ENCODE peak calls at places on chromosomes 11 and 22, in seven cellular contexts. F, H, K, N, M, V and T are unnamed samples.

GRCh38 chr22:16965560-16965959 is 42.5 kb downstream of the GAB4 start:
- DNase-seq in F (no peak), V (no peak), K (no peak), N (no peak), H (no peak), M (no peak), T (no peak)

GRCh38 chr11:107689317-107690202 is 22.3 kb downstream of the SLN start:
- DNase-seq in M (peak; percentile 49), V (peak; percentile 6), K (peak; percentile 68), F (peak; percentile 52), N (no peak), H (peak; percentile 65), T (peak; percentile 70)

GRCh38 chr11:79018371-79018849 is 422.4 kb downstream of the TENM4 start:
- DNase-seq in V (no peak), M (no peak), K (no peak), F (peak; percentile 82), N (no peak), H (no peak), T (no peak)

GRCh38 chr11:84671325-84672019 is 955.7 kb downstream of the DLG2 start:
- DNase-seq in N (no peak), V (no peak), M (no peak), K (no peak), F (no peak), H (no peak), T (no peak)

GRCh38 chr11:126647735-126648134 is 292.2 kb downstream of the ST3GAL4 start:
- DNase-seq in F (peak; percentile 45), V (peak; percentile 54), N (no peak), M (no peak), K (no peak), H (no peak), T (no peak)

GRCh38 chr11:57527056-57527631 is 3.4 kb downstream of the TIMM10 start:
- DNase-seq in H (no peak), N (no peak), V (peak; percentile 54), M (peak; percentile 68), F (peak; percentile 52), K (peak; percentile 83), T (peak; percentile 46)

GRCh38 chr22:30253205-30253852 is 6.8 kb upstream of the LIF start:
- DNase-seq in F (no peak), N (no peak), V (no peak), K (no peak), H (no peak), M (no peak), T (peak; percentile 58)

GRCh38 chr11:117919326-117920275 is 9.6 kb downstream of the TMPRSS13 start:
- DNase-seq in M (no peak), V (no peak), F (no peak), H (no peak), N (no peak), K (no peak), T (no peak)

GRCh38 chr11:1307163-1307870 is 2.1 kb downstream of the TOLLIP start:
- DNase-seq in H (no peak), V (no peak), F (no peak), M (no peak), N (no peak), K (no peak), T (no peak)

GRCh38 chr11:117039897-117040296 is 58.3 kb downstream of the SIK3 start:
- DNase-seq in N (no peak), V (no peak), K (no peak), F (no peak), H (no peak), M (no peak), T (no peak)

GRCh38 chr11:43549624-43550023 is 130.9 kb upstream of the HSD17B12 start:
- DNase-seq in V (no peak), N (no peak), M (no peak), H (no peak), K (no peak), F (no peak), T (no peak)

GRCh38 chr11:117828641-117829368 is 4.3 kb upstream of the FXYD2 start:
- DNase-seq in K (peak; percentile 75), H (no peak), F (peak; percentile 68), M (no peak), V (no peak), N (no peak), T (no peak)

GRCh38 chr11:115581871-115582639 is 77.8 kb upstream of the CADM1 start:
- DNase-seq in H (no peak), M (peak; percentile 72), N (peak; percentile 47), F (no peak), V (no peak), K (peak; percentile 29), T (peak; percentile 80)

GRCh38 chr11:111362887-111363411 is 16.1 kb downstream of the POU2AF1 start:
- DNase-seq in N (no peak), F (no peak), M (no peak), V (no peak), K (no peak), H (no peak), T (no peak)

GRCh38 chr11:67382481-67383136 is 9.2 kb upstream of the RAD9A start:
- DNase-seq in K (peak; percentile 88), N (no peak), V (peak; percentile 69), H (peak; percentile 21), M (peak; percentile 65), F (peak; percentile 65), T (peak; percentile 53)

GRCh38 chr11:57645716-57646085 is 4.0 kb downstream of the YPEL4 start:
- DNase-seq in V (no peak), F (no peak), H (no peak), K (no peak), N (no peak), M (no peak), T (no peak)

GRCh38 chr11:70189622-70190021 is 13.5 kb upstream of the FADD start:
- DNase-seq in K (no peak), V (no peak), F (no peak), N (no peak), H (no peak), M (no peak), T (no peak)

GRCh38 chr22:44409211-44409648 is 88.8 kb downstream of the RTL6 start:
- DNase-seq in H (no peak), V (no peak), F (no peak), N (no peak), K (no peak), M (no peak), T (no peak)

GRCh38 chr11:95505927-95506426 is 275.0 kb upstream of the SESN3 start:
- DNase-seq in K (no peak), V (no peak), N (no peak), H (no peak), M (no peak), F (peak; percentile 73), T (no peak)

GRCh38 chr22:48707749-48708557 is 1119.7 kb downstream of the BRD1 start:
- DNase-seq in K (no peak), M (no peak), N (no peak), H (no peak), V (no peak), F (no peak), T (no peak)

GRCh38 chr11:37061426-37061825 is 463.4 kb upstream of the RAG2 start:
- DNase-seq in N (no peak), H (no peak), F (no peak), K (no peak), V (no peak), M (no peak), T (no peak)

GRCh38 chr22:50173221-50173982 is 2.9 kb downstream of the PANX2 start:
- DNase-seq in V (no peak), M (no peak), K (no peak), N (no peak), F (no peak), H (no peak), T (no peak)

GRCh38 chr11:96319901-96320656 is 22.9 kb downstream of the MAML2 start:
- DNase-seq in M (no peak), V (no peak), H (no peak), K (no peak), N (no peak), F (no peak), T (no peak)

GRCh38 chr22:37237371-37238268 is 6.4 kb downstream of the RAC2 start:
- DNase-seq in F (peak; percentile 20), M (no peak), V (no peak), H (no peak), N (no peak), K (no peak), T (no peak)

GRCh38 chr11:8913961-8914660 is 3.1 kb downstream of the AKIP1 start:
- DNase-seq in F (peak; percentile 79), M (peak; percentile 69), V (no peak), H (peak; percentile 3), K (peak; percentile 58), N (no peak), T (peak; percentile 61)

GRCh38 chr11:68314886-68315580 is 2.6 kb downstream of the LRP5 start:
- DNase-seq in N (no peak), H (no peak), F (peak; percentile 59), V (no peak), K (no peak), M (no peak), T (no peak)